ENCODE peak calls at places on chromosome X, in ten cellular contexts. E is choroid plexus epithelial cell, D is endodermal cell, P is NB4, V is astrocyte of the spinal cord, W is AG09309, S is fibroblast of lung, N is tibial nerve, G is psoas muscle, K is mammary epithelial cell. B is an unnamed sample.

GRCh38 chrX:119791437-119792231 is at the start of gene RPL39:
- DNase-seq in E (peak), D (peak), P (peak), V (peak), W (peak), S (peak), N (peak), G (peak), K (peak), B (peak)

GRCh38 chrX:153469811-153470410 is 465 bp downstream of the HAUS7 start:
- DNase-seq in E (peak), D (peak), P (peak), V (peak), W (no peak), S (no peak), N (no peak), G (peak), K (peak), B (peak)

GRCh38 chrX:41922125-41922521 is 1.2 kb downstream of the CASK start:
- DNase-seq in E (peak), D (no peak), P (peak), V (peak), W (no peak), S (peak), N (no peak), G (no peak), K (peak), B (peak)

GRCh38 chrX:41824551-41824950 is 98.8 kb downstream of the CASK start:
- DNase-seq in E (peak), D (peak), P (no peak), V (peak), W (no peak), S (peak), N (no peak), G (no peak), K (peak), B (peak)

GRCh38 chrX:123728554-123728953 is 4.3 kb downstream of the THOC2 start:
- DNase-seq in E (no peak), D (no peak), P (no peak), V (no peak), W (no peak), S (no peak), N (no peak), G (no peak), K (no peak), B (no peak)

GRCh38 chrX:151712253-151712652 is 3.6 kb upstream of the FATE1 start:
- DNase-seq in E (no peak), D (no peak), P (no peak), V (no peak), W (no peak), S (no peak), N (no peak), G (no peak), K (no peak), B (no peak)

GRCh38 chrX:109511113-109511512 is 25.5 kb upstream of the NXT2 start:
- DNase-seq in E (no peak), D (no peak), P (no peak), V (no peak), W (no peak), S (no peak), N (no peak), G (no peak), K (no peak), B (no peak)

GRCh38 chrX:68332156-68332823 is 101.0 kb downstream of the OPHN1 start:
- DNase-seq in E (no peak), D (peak), P (no peak), V (peak), W (no peak), S (peak), N (no peak), G (no peak), K (no peak), B (peak)

GRCh38 chrX:53435997-53436396 is 1.8 kb upstream of the HSD17B10 start:
- DNase-seq in E (peak), D (peak), P (peak), V (peak), W (no peak), S (peak), N (peak), G (peak), K (peak), B (peak)

GRCh38 chrX:124940536-124940935 is 379.1 kb upstream of the TEX13C start:
- DNase-seq in E (no peak), D (no peak), P (no peak), V (no peak), W (no peak), S (no peak), N (no peak), G (no peak), K (no peak), B (no peak)

GRCh38 chrX:64206556-64207162 is 1.2 kb upstream of the AMER1 start:
- DNase-seq in E (peak), D (no peak), P (peak), V (no peak), W (no peak), S (no peak), N (no peak), G (peak), K (peak), B (no peak)

GRCh38 chrX:6644411-6644810 is 109.5 kb upstream of the VCX3A start:
- DNase-seq in E (no peak), D (peak), P (peak), V (no peak), W (no peak), S (no peak), N (no peak), G (no peak), K (no peak), B (no peak)

GRCh38 chrX:88425739-88426138 is 321.3 kb upstream of the CPXCR1 start:
- DNase-seq in E (peak), D (no peak), P (peak), V (no peak), W (no peak), S (no peak), N (no peak), G (no peak), K (no peak), B (peak)

GRCh38 chrX:148310402-148311200 is 189.8 kb upstream of the AFF2 start:
- DNase-seq in E (no peak), D (no peak), P (peak), V (no peak), W (no peak), S (no peak), N (no peak), G (no peak), K (no peak), B (no peak)

GRCh38 chrX:153700376-153700945 is 12.7 kb downstream of the SLC6A8 start:
- DNase-seq in E (no peak), D (no peak), P (no peak), V (no peak), W (no peak), S (no peak), N (no peak), G (no peak), K (no peak), B (no peak)

GRCh38 chrX:109635151-109635550 is 10.2 kb upstream of the KCNE5 start:
- DNase-seq in E (peak), D (peak), P (peak), V (peak), W (no peak), S (no peak), N (no peak), G (no peak), K (peak), B (peak)

GRCh38 chrX:104641176-104641575 is 75.2 kb downstream of the IL1RAPL2 start:
- DNase-seq in E (no peak), D (peak), P (no peak), V (no peak), W (no peak), S (no peak), N (no peak), G (no peak), K (no peak), B (no peak)

GRCh38 chrX:4588056-4588455 is 874.6 kb upstream of the PRKX start:
- DNase-seq in E (no peak), D (no peak), P (no peak), V (no peak), W (no peak), S (no peak), N (no peak), G (no peak), K (no peak), B (no peak)

GRCh38 chrX:67094061-67094460 is 449.8 kb upstream of the AR start:
- DNase-seq in E (no peak), D (peak), P (no peak), V (no peak), W (no peak), S (no peak), N (no peak), G (no peak), K (no peak), B (no peak)

GRCh38 chrX:121128946-121129345 is 81.5 kb downstream of the GLUD2 start:
- DNase-seq in E (no peak), D (no peak), P (no peak), V (no peak), W (no peak), S (no peak), N (no peak), G (no peak), K (no peak), B (no peak)

GRCh38 chrX:22952011-22952410 is 47.7 kb upstream of the DDX53 start:
- DNase-seq in E (peak), D (peak), P (peak), V (peak), W (no peak), S (peak), N (no peak), G (no peak), K (no peak), B (peak)

DNA sequence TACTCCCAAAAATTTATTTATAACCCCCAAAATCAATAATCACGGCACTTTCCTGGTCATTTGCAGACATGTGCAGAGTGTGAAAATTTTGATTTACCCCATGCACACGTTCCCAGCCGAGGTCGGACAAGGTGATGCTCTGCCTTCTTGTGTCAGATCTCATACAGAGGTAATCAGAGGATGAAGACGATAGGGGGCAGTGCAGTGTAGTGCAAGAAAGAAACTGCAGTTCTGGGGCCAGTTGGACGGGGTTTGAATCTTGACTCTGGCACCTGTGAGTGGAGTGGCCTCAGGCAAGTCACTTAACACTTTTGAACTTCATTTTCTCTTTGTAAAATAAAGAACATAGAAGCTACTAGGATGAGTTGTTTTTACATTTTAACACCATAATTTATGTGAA is 88.4 kb downstream of the FRMPD3 start:
- DNase-seq in E (peak), D (peak), P (peak), V (peak), W (no peak), S (peak), N (no peak), G (no peak), K (peak), B (peak)
- TF ChIP-seq CTCF in E (peak), D (peak), P (peak), V (peak), W (peak), S (peak), N (peak), G (peak), K (peak), B (peak)

GRCh38 chrX:46978341-46979291 is 66.4 kb downstream of the JADE3 start:
- DNase-seq in E (peak), D (peak), P (peak), V (peak), W (peak), S (peak), N (peak), G (peak), K (peak), B (peak)

DNA sequence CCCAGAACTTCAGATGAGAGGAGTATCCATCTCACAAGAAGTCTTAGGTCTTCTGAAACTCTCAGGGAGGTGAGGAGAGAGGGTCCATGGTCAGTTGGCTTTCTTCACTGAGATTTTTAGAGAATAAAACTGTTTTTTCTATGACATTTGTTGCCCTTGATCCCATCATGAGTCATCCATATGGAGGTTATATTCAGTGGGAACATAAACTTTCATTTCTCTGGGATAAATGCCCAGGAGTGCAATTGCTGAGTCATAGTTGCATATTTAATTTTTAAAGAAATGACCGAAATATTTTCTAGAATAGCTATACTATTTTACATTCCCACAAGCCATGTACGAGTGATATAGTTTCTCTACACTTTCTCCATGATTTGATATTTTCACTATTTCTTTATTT is 67.1 kb downstream of the JADE3 start:
- DNase-seq in E (peak), D (no peak), P (no peak), V (peak), W (peak), S (peak), N (no peak), G (no peak), K (peak), B (peak)
- H3K4me3 ChIP-seq in E (no peak), D (no peak), P (no peak), V (no peak), W (no peak), S (no peak), N (no peak), G (no peak), K (no peak), B (no peak)

GRCh38 chrX:154840856-154841255 is 6.4 kb upstream of the SMIM9 start:
- DNase-seq in E (peak), D (no peak), P (peak), V (peak), W (peak), S (peak), N (no peak), G (no peak), K (peak), B (peak)
- TF ChIP-seq CTCF in E (peak), D (peak), P (peak), V (peak), W (peak), S (peak), N (peak), G (peak), K (peak), B (peak)

GRCh38 chrX:46758163-46758955 is 559 bp downstream of the SLC9A7 start:
- DNase-seq in E (no peak), D (no peak), P (no peak), V (peak), W (no peak), S (peak), N (no peak), G (no peak), K (peak), B (no peak)

GRCh38 chrX:46758956-46759644 is at the start of gene SLC9A7:
- DNase-seq in E (peak), D (peak), P (peak), V (peak), W (no peak), S (peak), N (peak), G (peak), K (peak), B (peak)

GRCh38 chrX:46755656-46756055 is 3.3 kb downstream of the SLC9A7 start:
- DNase-seq in E (peak), D (no peak), P (peak), V (no peak), W (no peak), S (peak), N (no peak), G (no peak), K (no peak), B (no peak)

GRCh38 chrX:46757593-46757992 is 1.3 kb downstream of the SLC9A7 start:
- DNase-seq in E (no peak), D (no peak), P (no peak), V (peak), W (no peak), S (peak), N (no peak), G (no peak), K (peak), B (peak)

GRCh38 chrX:46757052-46757451 is 1.9 kb downstream of the SLC9A7 start:
- DNase-seq in E (no peak), D (no peak), P (no peak), V (no peak), W (no peak), S (no peak), N (no peak), G (no peak), K (peak), B (no peak)
- H3K4me3 ChIP-seq in E (no peak), D (peak), P (no peak), V (peak), W (peak), S (no peak), N (no peak), G (no peak), K (peak), B (peak)

GRCh38 chrX:75968293-75968692 is 183.2 kb upstream of the MAGEE2 start:
- DNase-seq in E (no peak), D (peak), P (no peak), V (no peak), W (no peak), S (no peak), N (no peak), G (no peak), K (no peak), B (no peak)
- TF ChIP-seq CTCF in E (no peak), D (peak), P (no peak), V (no peak), W (no peak), S (no peak), N (no peak), G (no peak), K (no peak), B (no peak)

DNA sequence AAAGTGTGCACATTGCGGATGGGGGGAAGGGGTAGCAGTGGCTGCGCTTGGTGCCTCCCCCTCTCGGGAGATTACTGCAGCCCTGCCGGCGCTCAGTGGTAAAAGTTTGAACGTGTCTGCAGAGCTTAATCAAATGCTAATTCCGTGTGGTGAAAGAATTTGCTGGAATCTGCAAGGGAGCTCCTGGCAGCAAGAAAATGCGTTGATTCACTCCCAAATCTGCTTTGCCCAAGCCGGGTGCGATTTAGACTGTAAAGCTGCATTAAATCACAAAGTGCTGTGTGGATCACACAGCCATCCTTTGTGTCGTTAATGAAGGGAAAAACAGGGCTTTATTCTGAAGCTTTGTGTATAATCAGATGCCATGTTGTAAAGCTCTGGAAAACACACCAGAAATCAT is 444.1 kb downstream of the BCOR start:
- DNase-seq in E (no peak), D (peak), P (no peak), V (no peak), W (no peak), S (peak), N (no peak), G (no peak), K (no peak), B (no peak)
- H3K4me3 ChIP-seq in E (no peak), D (no peak), P (no peak), V (no peak), W (no peak), S (no peak), N (no peak), G (no peak), K (no peak), B (no peak)

GRCh38 chrX:76454456-76454927 is 27.0 kb downstream of the MAGEE1 start:
- DNase-seq in E (peak), D (peak), P (peak), V (peak), W (no peak), S (peak), N (no peak), G (no peak), K (peak), B (peak)
- TF ChIP-seq CTCF in E (peak), D (peak), P (peak), V (peak), W (peak), S (peak), N (no peak), G (peak), K (peak), B (peak)

DNA sequence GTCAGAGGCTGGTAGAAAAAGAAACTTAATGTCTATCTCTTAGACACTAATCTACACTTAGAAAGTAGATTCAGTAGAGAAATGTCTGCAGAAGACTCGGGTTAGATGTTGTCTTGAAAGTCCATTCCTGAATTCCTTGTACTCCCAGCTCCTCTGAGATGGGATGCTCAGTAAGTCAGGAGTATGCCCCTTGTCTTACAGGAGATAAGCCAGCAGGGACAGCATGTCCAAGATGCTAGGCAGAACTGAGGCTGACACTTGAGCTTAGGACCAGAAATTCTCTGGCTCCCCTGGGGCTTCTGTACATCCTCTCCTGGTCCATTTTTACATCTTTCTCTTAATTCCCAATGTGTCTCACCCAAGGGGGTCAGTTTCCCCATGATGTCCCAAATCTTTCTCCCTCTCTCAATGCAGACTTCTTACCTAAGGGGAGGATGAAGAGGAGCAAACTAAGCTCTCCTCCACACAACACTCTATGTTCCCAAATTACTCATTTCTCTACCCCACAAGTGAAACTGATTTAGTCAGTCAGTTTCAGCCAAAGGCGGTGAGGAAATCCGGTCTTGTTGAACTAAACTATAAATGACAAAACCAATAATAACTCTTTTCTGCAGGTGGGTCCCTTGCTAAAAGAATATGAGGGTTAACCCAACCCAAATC is 558.2 kb upstream of the DIPK2B start:
- DNase-seq in E (peak), D (no peak), P (peak), V (peak), W (no peak), S (peak), N (no peak), G (no peak), K (peak), B (peak)
- H3K4me3 ChIP-seq in E (no peak), D (no peak), P (peak), V (no peak), W (no peak), S (no peak), N (no peak), G (no peak), K (no peak), B (no peak)

GRCh38 chrX:29617276-29617675 is 598.1 kb upstream of the MAGEB2 start:
- DNase-seq in E (peak), D (no peak), P (no peak), V (peak), W (peak), S (peak), N (no peak), G (no peak), K (peak), B (peak)

DNA sequence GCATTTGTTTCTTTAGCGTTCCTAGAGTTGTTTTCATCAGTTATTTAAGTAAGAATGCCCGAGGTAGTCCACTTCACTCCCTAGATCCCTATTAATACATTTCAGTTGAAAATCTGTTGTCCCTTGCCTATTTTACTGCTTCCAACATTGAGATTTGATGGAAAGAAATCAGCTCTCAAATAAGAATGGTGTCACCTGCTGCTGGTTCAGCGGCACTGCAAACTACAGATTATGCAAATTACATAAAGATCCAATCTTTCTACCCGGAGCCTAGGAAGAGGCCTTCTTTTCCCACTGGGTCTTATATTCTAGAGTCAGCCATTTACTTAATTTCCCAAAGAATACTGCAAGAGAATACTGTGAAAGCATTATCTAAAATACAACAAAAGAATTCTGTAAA is 597.6 kb upstream of the MAGEB2 start:
- DNase-seq in E (peak), D (no peak), P (no peak), V (no peak), W (no peak), S (no peak), N (no peak), G (no peak), K (no peak), B (peak)
- TF ChIP-seq CTCF in E (peak), D (peak), P (no peak), V (peak), W (peak), S (peak), N (no peak), G (no peak), K (peak), B (no peak)

B was measured in fibroblast of mammary gland.